ENCODE peak calls at places on chromosomes 11 and 22, in four cellular contexts. One of them, this sample, is unnamed.

GRCh38 chr22:49657275-49657973 is 170.2 kb downstream of the BRD1 start:
- DNase-seq in mucosa of descending colon: peak; percentile 72
- DNase-seq in Right ventricle myocardium superior: peak; percentile 83
- DNase-seq in Ammon's horn: peak; percentile 56
- DNase-seq in this sample: peak; percentile 82

GRCh38 chr11:119380816-119381185 is 689 bp downstream of the USP2 start:
- DNase-seq in mucosa of descending colon: no peak
- DNase-seq in Right ventricle myocardium superior: no peak
- DNase-seq in Ammon's horn: no peak
- DNase-seq in this sample: no peak

GRCh38 chr22:48535868-48536690 is 1291.6 kb downstream of the BRD1 start:
- DNase-seq in mucosa of descending colon: no peak
- DNase-seq in Right ventricle myocardium superior: no peak
- DNase-seq in Ammon's horn: no peak
- DNase-seq in this sample: no peak

GRCh38 chr22:36134167-36134566 is 26.4 kb downstream of the APOL3 start:
- DNase-seq in mucosa of descending colon: no peak
- DNase-seq in Right ventricle myocardium superior: no peak
- DNase-seq in Ammon's horn: no peak
- DNase-seq in this sample: no peak

GRCh38 chr11:111213256-111213655 is 32.3 kb upstream of the POU2AF2 start:
- DNase-seq in mucosa of descending colon: no peak
- DNase-seq in Right ventricle myocardium superior: no peak
- DNase-seq in Ammon's horn: no peak
- DNase-seq in this sample: no peak

GRCh38 chr11:111917788-111918187 is 925 bp upstream of the C11orf52 start:
- DNase-seq in mucosa of descending colon: no peak
- DNase-seq in Right ventricle myocardium superior: no peak
- DNase-seq in Ammon's horn: no peak
- DNase-seq in this sample: no peak

GRCh38 chr11:110755961-110756360 is 43.7 kb upstream of the ARHGAP20 start:
- DNase-seq in mucosa of descending colon: no peak
- DNase-seq in Right ventricle myocardium superior: no peak
- DNase-seq in Ammon's horn: no peak
- DNase-seq in this sample: no peak

GRCh38 chr11:58787903-58788302 is 56.2 kb upstream of the GLYAT start:
- DNase-seq in mucosa of descending colon: no peak
- DNase-seq in Right ventricle myocardium superior: no peak
- DNase-seq in Ammon's horn: no peak
- DNase-seq in this sample: no peak

GRCh38 chr22:19048531-19048930 is 73.7 kb downstream of the DGCR2 start:
- DNase-seq in mucosa of descending colon: peak; percentile 12
- DNase-seq in Right ventricle myocardium superior: no peak
- DNase-seq in Ammon's horn: no peak
- DNase-seq in this sample: peak; percentile 10

GRCh38 chr11:64084962-64085710 is 49.4 kb downstream of the FLRT1 start:
- DNase-seq in mucosa of descending colon: no peak
- DNase-seq in Right ventricle myocardium superior: no peak
- DNase-seq in Ammon's horn: no peak
- DNase-seq in this sample: no peak

GRCh38 chr11:7664867-7665266 is 8.4 kb downstream of the CYB5R2 start:
- DNase-seq in mucosa of descending colon: no peak
- DNase-seq in Right ventricle myocardium superior: no peak
- DNase-seq in Ammon's horn: no peak
- DNase-seq in this sample: no peak

GRCh38 chr11:117839936-117840813 is 15.6 kb upstream of the FXYD2 start:
- DNase-seq in mucosa of descending colon: no peak
- DNase-seq in Right ventricle myocardium superior: no peak
- DNase-seq in Ammon's horn: no peak
- DNase-seq in this sample: no peak

GRCh38 chr22:44799077-44799931 is 46.9 kb downstream of the ARHGAP8 start:
- DNase-seq in mucosa of descending colon: no peak
- DNase-seq in Right ventricle myocardium superior: peak; percentile 26
- DNase-seq in Ammon's horn: no peak
- DNase-seq in this sample: no peak

GRCh38 chr11:104161751-104162450 is 2.0 kb downstream of the PDGFD start:
- DNase-seq in mucosa of descending colon: no peak
- DNase-seq in Right ventricle myocardium superior: no peak
- DNase-seq in Ammon's horn: no peak
- DNase-seq in this sample: no peak

GRCh38 chr11:95660038-95660437 is 129.5 kb downstream of the FAM76B start:
- DNase-seq in mucosa of descending colon: no peak
- DNase-seq in Right ventricle myocardium superior: no peak
- DNase-seq in Ammon's horn: no peak
- DNase-seq in this sample: no peak

GRCh38 chr11:122717264-122717867 is 61.8 kb downstream of the UBASH3B start:
- DNase-seq in mucosa of descending colon: peak; percentile 69
- DNase-seq in Right ventricle myocardium superior: no peak
- DNase-seq in Ammon's horn: peak; percentile 20
- DNase-seq in this sample: no peak

GRCh38 chr22:47599753-47600152 is 837.3 kb downstream of the TBC1D22A start:
- DNase-seq in mucosa of descending colon: no peak
- DNase-seq in Right ventricle myocardium superior: no peak
- DNase-seq in Ammon's horn: no peak
- DNase-seq in this sample: no peak

GRCh38 chr11:79046365-79046764 is 394.5 kb downstream of the TENM4 start:
- DNase-seq in mucosa of descending colon: no peak
- DNase-seq in Right ventricle myocardium superior: no peak
- DNase-seq in Ammon's horn: no peak
- DNase-seq in this sample: no peak

GRCh38 chr22:35451602-35452001 is 51.7 kb downstream of the MCM5 start:
- DNase-seq in mucosa of descending colon: no peak
- DNase-seq in Right ventricle myocardium superior: no peak
- DNase-seq in Ammon's horn: no peak
- DNase-seq in this sample: no peak

GRCh38 chr11:125428486-125429173 is 67.4 kb downstream of the FEZ1 start:
- DNase-seq in mucosa of descending colon: no peak
- DNase-seq in Right ventricle myocardium superior: no peak
- DNase-seq in Ammon's horn: no peak
- DNase-seq in this sample: no peak

GRCh38 chr11:5689551-5689983 is at the start of gene TRIM22:
- DNase-seq in mucosa of descending colon: no peak
- DNase-seq in Right ventricle myocardium superior: no peak
- DNase-seq in Ammon's horn: peak; percentile 64
- DNase-seq in this sample: peak; percentile 32

GRCh38 chr11:71114124-71114851 is 138.1 kb downstream of the SHANK2 start:
- DNase-seq in mucosa of descending colon: no peak
- DNase-seq in Right ventricle myocardium superior: no peak
- DNase-seq in Ammon's horn: peak; percentile 38
- DNase-seq in this sample: no peak

GRCh38 chr22:30575011-30575671 is 676 bp upstream of the GAL3ST1 start:
- DNase-seq in mucosa of descending colon: no peak
- DNase-seq in Right ventricle myocardium superior: no peak
- DNase-seq in Ammon's horn: peak; percentile 56
- DNase-seq in this sample: peak; percentile 59

GRCh38 chr11:37721485-37721884 is 1123.4 kb upstream of the RAG2 start:
- DNase-seq in mucosa of descending colon: no peak
- DNase-seq in Right ventricle myocardium superior: no peak
- DNase-seq in Ammon's horn: no peak
- DNase-seq in this sample: no peak

GRCh38 chr22:37823134-37823985 is at the start of gene GALR3:
- DNase-seq in mucosa of descending colon: no peak
- DNase-seq in Right ventricle myocardium superior: no peak
- DNase-seq in Ammon's horn: no peak
- DNase-seq in this sample: no peak

GRCh38 chr11:11842426-11843008 is 745 bp downstream of the USP47 start:
- DNase-seq in mucosa of descending colon: no peak
- DNase-seq in Right ventricle myocardium superior: no peak
- DNase-seq in Ammon's horn: peak; percentile 71
- DNase-seq in this sample: peak; percentile 49

GRCh38 chr22:36838119-36839030 is 21.5 kb upstream of the PVALB start:
- DNase-seq in mucosa of descending colon: no peak
- DNase-seq in Right ventricle myocardium superior: no peak
- DNase-seq in Ammon's horn: no peak
- DNase-seq in this sample: no peak

GRCh38 chr11:12581923-12582322 is 92.3 kb upstream of the TEAD1 start:
- DNase-seq in mucosa of descending colon: no peak
- DNase-seq in Right ventricle myocardium superior: no peak
- DNase-seq in Ammon's horn: no peak
- DNase-seq in this sample: no peak

GRCh38 chr22:30392661-30393321 is 4.0 kb upstream of the SEC14L2 start:
- DNase-seq in mucosa of descending colon: no peak
- DNase-seq in Right ventricle myocardium superior: no peak
- DNase-seq in Ammon's horn: no peak
- DNase-seq in this sample: no peak

This sample was measured in heart left ventricle.